ENCODE peak calls at places on chromosomes 2 and 18, in four cellular contexts. One of them, this sample, is unnamed. For H3K9me1, the result is how much of the 10 kb centered on the place peaks cover.

GRCh38 chr2:230885467-230886130 is 20.9 kb downstream of the ITM2C start:
- DNase-seq in endothelial cell of umbilical vein: no peak
- DNase-seq in IMR-90: peak
- DNase-seq in K562: peak
- DNase-seq in this sample: no peak

GRCh38 chr2:186544255-186544675 is 45.6 kb upstream of the ITGAV start:
- DNase-seq in endothelial cell of umbilical vein: peak
- DNase-seq in K562: no peak
- DNase-seq in IMR-90: peak
- DNase-seq in this sample: peak

GRCh38 chr2:169743549-169743948 is 9.9 kb downstream of the KLHL23 start:
- DNase-seq in K562: no peak
- DNase-seq in endothelial cell of umbilical vein: no peak
- DNase-seq in IMR-90: no peak
- DNase-seq in this sample: no peak

GRCh38 chr2:9235388-9236344 is 29.1 kb downstream of the ASAP2 start:
- DNase-seq in K562: no peak
- DNase-seq in IMR-90: peak
- DNase-seq in endothelial cell of umbilical vein: peak
- DNase-seq in this sample: no peak

GRCh38 chr2:60954139-60954538 is 63.4 kb upstream of the PEX13 start:
- DNase-seq in IMR-90: no peak
- DNase-seq in endothelial cell of umbilical vein: no peak
- DNase-seq in K562: no peak
- DNase-seq in this sample: no peak

GRCh38 chr2:99403084-99403483 is 65.9 kb downstream of the EIF5B start:
- DNase-seq in IMR-90: peak
- DNase-seq in endothelial cell of umbilical vein: no peak
- DNase-seq in K562: no peak
- DNase-seq in this sample: no peak

GRCh38 chr2:74831693-74832530 is 2.0 kb upstream of the HK2 start:
- DNase-seq in IMR-90: peak
- DNase-seq in endothelial cell of umbilical vein: no peak
- DNase-seq in K562: peak
- DNase-seq in this sample: no peak

GRCh38 chr18:58581265-58581664 is 47.6 kb downstream of the ALPK2 start:
- DNase-seq in K562: no peak
- DNase-seq in endothelial cell of umbilical vein: no peak
- DNase-seq in IMR-90: peak
- DNase-seq in this sample: peak

GRCh38 chr2:241132549-241133435 is 16.5 kb downstream of the PASK start:
- DNase-seq in K562: no peak
- DNase-seq in endothelial cell of umbilical vein: no peak
- DNase-seq in IMR-90: no peak
- DNase-seq in this sample: no peak

GRCh38 chr2:43458002-43458628 is 137.7 kb downstream of the THADA start:
- DNase-seq in K562: no peak
- DNase-seq in endothelial cell of umbilical vein: peak
- DNase-seq in IMR-90: peak
- DNase-seq in this sample: no peak

GRCh38 chr2:157991932-157992331 is 109.7 kb upstream of the UPP2 start:
- DNase-seq in endothelial cell of umbilical vein: no peak
- DNase-seq in IMR-90: no peak
- DNase-seq in K562: no peak
- DNase-seq in this sample: no peak

GRCh38 chr2:152336854-152337510 is 2.0 kb downstream of the FMNL2 start:
- DNase-seq in K562: no peak
- DNase-seq in endothelial cell of umbilical vein: no peak
- DNase-seq in IMR-90: peak
- DNase-seq in this sample: no peak

GRCh38 chr2:234705108-234705507 is 208.2 kb upstream of the ARL4C start:
- DNase-seq in IMR-90: peak
- DNase-seq in endothelial cell of umbilical vein: no peak
- DNase-seq in K562: no peak
- DNase-seq in this sample: no peak

GRCh38 chr18:73950116-73950705 is 197.4 kb downstream of the FBXO15 start:
- DNase-seq in K562: no peak
- DNase-seq in endothelial cell of umbilical vein: no peak
- DNase-seq in IMR-90: peak
- DNase-seq in this sample: no peak

GRCh38 chr2:145323512-145323911 is 803.6 kb upstream of the ZEB2 start:
- DNase-seq in endothelial cell of umbilical vein: peak
- DNase-seq in K562: no peak
- DNase-seq in IMR-90: peak
- DNase-seq in this sample: peak

GRCh38 chr2:73003027-73003426 is 68.5 kb downstream of the SFXN5 start:
- DNase-seq in endothelial cell of umbilical vein: no peak
- DNase-seq in K562: no peak
- DNase-seq in IMR-90: no peak
- DNase-seq in this sample: no peak

GRCh38 chr18:41529093-41529492 is 425.9 kb upstream of the PIK3C3 start:
- DNase-seq in endothelial cell of umbilical vein: no peak
- DNase-seq in K562: no peak
- DNase-seq in IMR-90: no peak
- DNase-seq in this sample: no peak

GRCh38 chr2:68620762-68621161 is 22.6 kb upstream of the PROKR1 start:
- DNase-seq in endothelial cell of umbilical vein: no peak
- DNase-seq in IMR-90: no peak
- DNase-seq in K562: no peak
- DNase-seq in this sample: no peak

GRCh38 chr18:58416014-58416703 is 212.7 kb downstream of the ALPK2 start:
- DNase-seq in endothelial cell of umbilical vein: no peak
- DNase-seq in IMR-90: no peak
- DNase-seq in K562: no peak
- DNase-seq in this sample: no peak

GRCh38 chr2:138275881-138276280 is 225.7 kb upstream of the SPOPL start:
- DNase-seq in endothelial cell of umbilical vein: no peak
- DNase-seq in K562: no peak
- DNase-seq in IMR-90: peak
- DNase-seq in this sample: no peak

GRCh38 chr2:143258126-143258892 is 129.1 kb downstream of the ARHGAP15 start:
- DNase-seq in IMR-90: no peak
- DNase-seq in endothelial cell of umbilical vein: no peak
- DNase-seq in K562: peak
- DNase-seq in this sample: no peak

GRCh38 chr18:61596296-61596695 is 263.1 kb downstream of the CDH20 start:
- DNase-seq in endothelial cell of umbilical vein: no peak
- DNase-seq in IMR-90: peak
- DNase-seq in K562: no peak
- DNase-seq in this sample: no peak

GRCh38 chr18:62105373-62105772 is 81.5 kb downstream of the PIGN start:
- DNase-seq in endothelial cell of umbilical vein: peak
- DNase-seq in K562: no peak
- DNase-seq in IMR-90: peak
- DNase-seq in this sample: no peak

GRCh38 chr2:46780411-46780800 is 135.2 kb downstream of the MCFD2 start:
- DNase-seq in IMR-90: no peak
- DNase-seq in endothelial cell of umbilical vein: peak
- DNase-seq in K562: no peak
- DNase-seq in this sample: no peak

GRCh38 chr2:138503652-138504051 is 2.1 kb downstream of the SPOPL start:
- DNase-seq in IMR-90: no peak
- DNase-seq in endothelial cell of umbilical vein: no peak
- DNase-seq in K562: no peak
- DNase-seq in this sample: no peak

GRCh38 chr2:144712277-144712944 is 192.5 kb upstream of the ZEB2 start:
- DNase-seq in IMR-90: peak
- DNase-seq in endothelial cell of umbilical vein: no peak
- DNase-seq in K562: no peak
- DNase-seq in this sample: no peak

GRCh38 chr2:166628478-166629136 is 134.6 kb upstream of the SCN7A start:
- DNase-seq in endothelial cell of umbilical vein: no peak
- DNase-seq in K562: no peak
- DNase-seq in IMR-90: no peak
- DNase-seq in this sample: no peak

GRCh38 chr2:75561566-75562512 is 1.1 kb upstream of the EVA1A start:
- DNase-seq in K562: no peak
- DNase-seq in endothelial cell of umbilical vein: no peak
- DNase-seq in IMR-90: peak
- DNase-seq in this sample: no peak

GRCh38 chr18:45755936-45756335 is 32.0 kb downstream of the SLC14A1 start:
- DNase-seq in IMR-90: peak
- DNase-seq in K562: no peak
- DNase-seq in endothelial cell of umbilical vein: peak
- DNase-seq in this sample: no peak

GRCh38 chr18:22434973-22435608 is 17.4 kb upstream of the CTAGE1 start:
- DNase-seq in IMR-90: peak
- DNase-seq in K562: peak
- DNase-seq in endothelial cell of umbilical vein: peak
- DNase-seq in this sample: no peak

GRCh38 chr2:230254152-230254881 is 28.8 kb downstream of the SP140 start:
- DNase-seq in K562: no peak
- DNase-seq in IMR-90: no peak
- DNase-seq in endothelial cell of umbilical vein: no peak
- DNase-seq in this sample: no peak

GRCh38 chr18:10047237-10047636 is 133.4 kb downstream of the VAPA start:
- DNase-seq in IMR-90: peak
- DNase-seq in endothelial cell of umbilical vein: no peak
- DNase-seq in K562: no peak
- DNase-seq in this sample: no peak

GRCh38 chr18:43780782-43781340 is 503.6 kb upstream of the SYT4 start:
- DNase-seq in IMR-90: peak
- DNase-seq in K562: no peak
- DNase-seq in endothelial cell of umbilical vein: no peak
- DNase-seq in this sample: peak

DNA sequence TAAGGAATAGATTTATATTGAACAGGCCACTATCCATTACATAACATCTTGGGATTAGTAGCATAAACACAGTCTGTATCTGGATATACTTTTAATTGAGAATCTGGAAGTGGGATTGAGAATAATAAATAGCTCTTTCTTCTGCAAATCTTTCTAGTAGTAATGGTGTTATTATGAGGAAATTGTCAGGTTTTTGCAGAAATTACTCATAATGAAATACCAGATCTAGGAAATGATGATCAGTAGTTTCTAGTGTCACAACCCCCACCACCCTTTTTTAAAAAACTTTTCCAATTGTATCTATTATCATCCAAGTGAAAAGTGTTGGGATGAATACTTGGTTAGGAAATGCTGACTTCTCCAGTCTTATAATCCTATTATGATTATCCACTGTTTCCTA is 18.7 kb downstream of the NBEAL1 start:
- DNase-seq in endothelial cell of umbilical vein: no peak
- DNase-seq in IMR-90: no peak
- DNase-seq in K562: no peak
- DNase-seq in this sample: no peak
- H3K9me1 ChIP-seq in endothelial cell of umbilical vein: under half
- H3K9me1 ChIP-seq in IMR-90: under half
- H3K9me1 ChIP-seq in K562: under half
- H3K9me1 ChIP-seq in this sample: under half

GRCh38 chr18:76437011-76437410 is 58.0 kb downstream of the ZNF516 start:
- DNase-seq in endothelial cell of umbilical vein: no peak
- DNase-seq in IMR-90: no peak
- DNase-seq in K562: no peak
- DNase-seq in this sample: no peak

GRCh38 chr18:76435321-76435989 is 59.6 kb downstream of the ZNF516 start:
- DNase-seq in endothelial cell of umbilical vein: no peak
- DNase-seq in IMR-90: no peak
- DNase-seq in K562: no peak
- DNase-seq in this sample: no peak

GRCh38 chr18:76434452-76434851 is 60.6 kb downstream of the ZNF516 start:
- DNase-seq in IMR-90: no peak
- DNase-seq in K562: no peak
- DNase-seq in endothelial cell of umbilical vein: no peak
- DNase-seq in this sample: no peak

GRCh38 chr18:76437910-76438309 is 57.1 kb downstream of the ZNF516 start:
- DNase-seq in endothelial cell of umbilical vein: no peak
- DNase-seq in IMR-90: no peak
- DNase-seq in K562: no peak
- DNase-seq in this sample: no peak

GRCh38 chr18:76436342-76436741 is 58.7 kb downstream of the ZNF516 start:
- DNase-seq in K562: no peak
- DNase-seq in IMR-90: no peak
- DNase-seq in endothelial cell of umbilical vein: no peak
- DNase-seq in this sample: no peak
- H3K9me1 ChIP-seq in K562: under half
- H3K9me1 ChIP-seq in IMR-90: under half
- H3K9me1 ChIP-seq in endothelial cell of umbilical vein: under half
- H3K9me1 ChIP-seq in this sample: under half

DNA sequence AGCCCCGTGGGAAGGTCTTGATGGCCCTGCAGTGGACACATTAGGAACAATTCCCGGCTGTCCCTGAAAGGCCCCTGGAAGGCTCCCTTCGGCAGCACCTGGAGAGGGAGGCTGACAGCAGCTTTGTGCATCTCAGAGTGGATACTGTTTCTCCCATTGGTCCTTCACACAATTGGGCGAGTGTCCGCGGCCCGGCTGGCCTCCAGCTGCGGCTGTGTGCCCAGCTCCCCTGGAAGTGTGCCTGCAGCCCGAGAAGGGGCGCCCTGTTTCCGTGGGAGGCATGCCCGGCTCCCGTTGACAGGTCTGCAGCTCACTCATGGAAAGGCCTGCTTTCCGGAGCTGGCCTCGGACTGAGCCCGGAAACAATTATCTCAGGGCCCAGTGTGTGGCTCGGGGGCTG is 103.7 kb downstream of the LPIN1 start:
- DNase-seq in K562: no peak
- DNase-seq in endothelial cell of umbilical vein: no peak
- DNase-seq in IMR-90: no peak
- DNase-seq in this sample: no peak
- H3K9me1 ChIP-seq in K562: under half
- H3K9me1 ChIP-seq in endothelial cell of umbilical vein: under half
- H3K9me1 ChIP-seq in IMR-90: under half
- H3K9me1 ChIP-seq in this sample: under half

GRCh38 chr2:223102040-223102899 is 50.3 kb downstream of the KCNE4 start:
- DNase-seq in endothelial cell of umbilical vein: no peak
- DNase-seq in IMR-90: no peak
- DNase-seq in K562: no peak
- DNase-seq in this sample: no peak

GRCh38 chr2:223100061-223100511 is 48.1 kb downstream of the KCNE4 start:
- DNase-seq in IMR-90: peak
- DNase-seq in K562: no peak
- DNase-seq in endothelial cell of umbilical vein: no peak
- DNase-seq in this sample: no peak

GRCh38 chr2:223104336-223104735 is 52.3 kb downstream of the KCNE4 start:
- DNase-seq in IMR-90: no peak
- DNase-seq in K562: no peak
- DNase-seq in endothelial cell of umbilical vein: no peak
- DNase-seq in this sample: no peak

GRCh38 chr2:223099561-223099960 is 47.6 kb downstream of the KCNE4 start:
- DNase-seq in IMR-90: no peak
- DNase-seq in endothelial cell of umbilical vein: no peak
- DNase-seq in K562: no peak
- DNase-seq in this sample: no peak

GRCh38 chr2:223101340-223102039 is 49.5 kb downstream of the KCNE4 start:
- DNase-seq in endothelial cell of umbilical vein: peak
- DNase-seq in K562: peak
- DNase-seq in IMR-90: peak
- DNase-seq in this sample: peak
- H3K9me1 ChIP-seq in endothelial cell of umbilical vein: under half
- H3K9me1 ChIP-seq in K562: under half
- H3K9me1 ChIP-seq in IMR-90: under half
- H3K9me1 ChIP-seq in this sample: under half

GRCh38 chr2:85245891-85246290 is 81.9 kb downstream of the TGOLN2 start:
- DNase-seq in K562: no peak
- DNase-seq in IMR-90: no peak
- DNase-seq in endothelial cell of umbilical vein: no peak
- DNase-seq in this sample: no peak
- H3K9me1 ChIP-seq in K562: under half
- H3K9me1 ChIP-seq in IMR-90: under half
- H3K9me1 ChIP-seq in endothelial cell of umbilical vein: under half
- H3K9me1 ChIP-seq in this sample: under half

GRCh38 chr18:35466815-35467623 is 30.7 kb downstream of the INO80C start:
- DNase-seq in K562: no peak
- DNase-seq in IMR-90: no peak
- DNase-seq in endothelial cell of umbilical vein: peak
- DNase-seq in this sample: no peak
- H3K9me1 ChIP-seq in K562: under half
- H3K9me1 ChIP-seq in IMR-90: under half
- H3K9me1 ChIP-seq in endothelial cell of umbilical vein: under half
- H3K9me1 ChIP-seq in this sample: under half